ENCODE peak calls at places on chromosomes 1 and 21, in ten cellular contexts. Q, J, L, S, V, K, P, O, E and T are unnamed samples.

GRCh38 chr1:187509091-187509490 is 680.3 kb downstream of the PLA2G4A start:
- DNase-seq in E (no peak), P (no peak), Q (no peak), S (no peak), K (no peak), L (no peak), O (no peak), V (no peak), J (no peak), T (no peak)

GRCh38 chr21:33330726-33331125 is 6.0 kb downstream of the IFNAR1 start:
- DNase-seq in J (no peak), L (no peak), S (no peak), K (no peak), E (no peak), V (no peak), Q (no peak), P (no peak), O (no peak), T (no peak)

GRCh38 chr1:40838980-40839942 is 22.9 kb downstream of the CITED4 start:
- DNase-seq in L (no peak), J (no peak), V (peak; percentile 57), S (no peak), O (no peak), P (no peak), Q (no peak), E (no peak), K (no peak), T (no peak)

GRCh38 chr1:22710688-22711024 is at the start of gene EPHB2:
- DNase-seq in J (peak; percentile 63), P (peak; percentile 92), S (no peak), L (peak; percentile 68), V (no peak), K (no peak), E (peak; percentile 9), Q (no peak), O (peak; percentile 95), T (no peak)

GRCh38 chr1:56645663-56646330 is 683 bp downstream of the PRKAA2 start:
- DNase-seq in P (peak; percentile 24), K (no peak), V (peak; percentile 66), O (peak; percentile 3), E (no peak), S (no peak), Q (peak; percentile 13), J (peak; percentile 56), L (peak; percentile 29), T (no peak)

GRCh38 chr1:59317780-59318179 is 20.9 kb downstream of the FGGY start:
- DNase-seq in Q (no peak), L (no peak), S (no peak), K (no peak), E (peak; percentile 24), P (no peak), V (no peak), J (peak; percentile 12), O (no peak), T (no peak)

GRCh38 chr21:32572574-32573420 is 12.5 kb downstream of the TCP10L start:
- DNase-seq in K (no peak), J (peak; percentile 50), V (no peak), Q (no peak), E (no peak), P (no peak), L (no peak), S (no peak), O (no peak), T (peak; percentile 66)

GRCh38 chr1:78146137-78146822 is 100.5 kb downstream of the GIPC2 start:
- DNase-seq in Q (no peak), L (no peak), O (peak; percentile 22), P (no peak), V (no peak), J (no peak), S (no peak), K (no peak), E (no peak), T (no peak)

GRCh38 chr1:207070811-207071210 is 17.7 kb downstream of the PFKFB2 start:
- DNase-seq in K (no peak), O (no peak), P (no peak), E (no peak), V (no peak), L (no peak), S (no peak), J (no peak), Q (no peak), T (no peak)

GRCh38 chr21:27112186-27112585 is 145.3 kb upstream of the ADAMTS5 start:
- DNase-seq in Q (no peak), V (no peak), S (no peak), E (peak; percentile 60), K (no peak), J (no peak), O (no peak), P (no peak), L (no peak), T (no peak)